ENCODE peak calls at places on chromosome 3, in four cellular contexts. One of them, this sample, is unnamed.

GRCh38 chr3:57709559-57709958 is 16.7 kb upstream of the DENND6A start:
- DNase-seq in small intestine: no peak
- DNase-seq in fibroblast of pulmonary artery: peak; percentile 25
- DNase-seq in NCI-H510A: no peak
- DNase-seq in this sample: no peak

GRCh38 chr3:127849368-127849767 is 27.1 kb upstream of the MGLL start:
- DNase-seq in small intestine: no peak
- DNase-seq in fibroblast of pulmonary artery: no peak
- DNase-seq in NCI-H510A: no peak
- DNase-seq in this sample: no peak

GRCh38 chr3:142993958-142994442 is 7.4 kb upstream of the U2SURP start:
- DNase-seq in NCI-H510A: no peak
- DNase-seq in small intestine: peak; percentile 53
- DNase-seq in fibroblast of pulmonary artery: peak; percentile 88
- DNase-seq in this sample: peak; percentile 75

GRCh38 chr3:150599611-150600297 is 3.4 kb upstream of the SELENOT start:
- DNase-seq in small intestine: no peak
- DNase-seq in NCI-H510A: no peak
- DNase-seq in fibroblast of pulmonary artery: peak; percentile 39
- DNase-seq in this sample: peak; percentile 72

GRCh38 chr3:150227839-150228238 is 180.3 kb upstream of the TSC22D2 start:
- DNase-seq in fibroblast of pulmonary artery: peak; percentile 79
- DNase-seq in NCI-H510A: no peak
- DNase-seq in small intestine: peak; percentile 51
- DNase-seq in this sample: peak; percentile 69

GRCh38 chr3:45616158-45616557 is 21.6 kb downstream of the LIMD1 start:
- DNase-seq in fibroblast of pulmonary artery: no peak
- DNase-seq in small intestine: no peak
- DNase-seq in NCI-H510A: no peak
- DNase-seq in this sample: no peak

GRCh38 chr3:189392969-189393368 is 221.2 kb downstream of the TPRG1 start:
- DNase-seq in fibroblast of pulmonary artery: peak; percentile 3
- DNase-seq in small intestine: peak; percentile 96
- DNase-seq in NCI-H510A: no peak
- DNase-seq in this sample: peak; percentile 14

GRCh38 chr3:114308830-114309229 is 15.0 kb downstream of the TIGIT start:
- DNase-seq in NCI-H510A: no peak
- DNase-seq in small intestine: no peak
- DNase-seq in fibroblast of pulmonary artery: no peak
- DNase-seq in this sample: no peak

GRCh38 chr3:118846176-118846575 is 188.5 kb downstream of the IGSF11 start:
- DNase-seq in fibroblast of pulmonary artery: no peak
- DNase-seq in NCI-H510A: no peak
- DNase-seq in small intestine: no peak
- DNase-seq in this sample: no peak

GRCh38 chr3:147655236-147655635 is 246.1 kb downstream of the ZIC1 start:
- DNase-seq in small intestine: no peak
- DNase-seq in NCI-H510A: no peak
- DNase-seq in fibroblast of pulmonary artery: no peak
- DNase-seq in this sample: peak; percentile 36

GRCh38 chr3:61594144-61594977 is 33.0 kb downstream of the PTPRG start:
- DNase-seq in small intestine: peak; percentile 24
- DNase-seq in fibroblast of pulmonary artery: no peak
- DNase-seq in NCI-H510A: no peak
- DNase-seq in this sample: no peak

GRCh38 chr3:170055209-170055608 is 17.4 kb downstream of the GPR160 start:
- DNase-seq in fibroblast of pulmonary artery: no peak
- DNase-seq in small intestine: no peak
- DNase-seq in NCI-H510A: no peak
- DNase-seq in this sample: peak; percentile 66

GRCh38 chr3:30643763-30644462 is 37.5 kb downstream of the TGFBR2 start:
- DNase-seq in fibroblast of pulmonary artery: no peak
- DNase-seq in NCI-H510A: no peak
- DNase-seq in small intestine: peak; percentile 40
- DNase-seq in this sample: no peak

This sample was measured in iris pigment epithelial cell.